ENCODE peak calls at places on chromosomes 1 and 21, in five cellular contexts. One of them, this sample, is unnamed. For H3K4me1, the result is how much of the 10 kb centered on the place peaks cover.

GRCh38 chr1:220908757-220909156 is 29.5 kb downstream of the HLX start:
- DNase-seq in astrocyte: no peak
- DNase-seq in mammary epithelial cell: no peak
- DNase-seq in fibroblast of lung: peak
- DNase-seq in neural progenitor cell: no peak
- DNase-seq in this sample: peak

GRCh38 chr1:9246841-9247785 is 12.5 kb downstream of the H6PD start:
- DNase-seq in astrocyte: no peak
- DNase-seq in fibroblast of lung: no peak
- DNase-seq in mammary epithelial cell: no peak
- DNase-seq in neural progenitor cell: no peak
- DNase-seq in this sample: no peak

GRCh38 chr1:12454406-12455391 is 163.3 kb downstream of the DHRS3 start:
- DNase-seq in neural progenitor cell: no peak
- DNase-seq in mammary epithelial cell: no peak
- DNase-seq in astrocyte: peak
- DNase-seq in fibroblast of lung: peak
- DNase-seq in this sample: peak

GRCh38 chr1:155070721-155071556 is 7.4 kb downstream of the EFNA4 start:
- DNase-seq in fibroblast of lung: peak
- DNase-seq in astrocyte: peak
- DNase-seq in neural progenitor cell: peak
- DNase-seq in mammary epithelial cell: no peak
- DNase-seq in this sample: peak

GRCh38 chr21:31526040-31526439 is 133.5 kb upstream of the SOD1 start:
- DNase-seq in mammary epithelial cell: peak
- DNase-seq in astrocyte: no peak
- DNase-seq in fibroblast of lung: no peak
- DNase-seq in neural progenitor cell: no peak
- DNase-seq in this sample: no peak

GRCh38 chr21:28938726-28939125 is 54.0 kb downstream of the LTN1 start:
- DNase-seq in astrocyte: no peak
- DNase-seq in neural progenitor cell: no peak
- DNase-seq in fibroblast of lung: no peak
- DNase-seq in mammary epithelial cell: no peak
- DNase-seq in this sample: no peak

GRCh38 chr1:217534566-217534965 is 96.3 kb downstream of the GPATCH2 start:
- DNase-seq in fibroblast of lung: peak
- DNase-seq in neural progenitor cell: no peak
- DNase-seq in astrocyte: no peak
- DNase-seq in mammary epithelial cell: no peak
- DNase-seq in this sample: no peak

GRCh38 chr1:225750420-225750819 is 27.2 kb upstream of the SRP9 start:
- DNase-seq in neural progenitor cell: no peak
- DNase-seq in astrocyte: no peak
- DNase-seq in mammary epithelial cell: no peak
- DNase-seq in fibroblast of lung: no peak
- DNase-seq in this sample: no peak

GRCh38 chr1:193406901-193407300 is 220.5 kb upstream of the B3GALT2 start:
- DNase-seq in fibroblast of lung: peak
- DNase-seq in neural progenitor cell: peak
- DNase-seq in astrocyte: peak
- DNase-seq in mammary epithelial cell: peak
- DNase-seq in this sample: peak

GRCh38 chr1:115239148-115239820 is 98.8 kb downstream of the NGF start:
- DNase-seq in astrocyte: peak
- DNase-seq in mammary epithelial cell: no peak
- DNase-seq in neural progenitor cell: no peak
- DNase-seq in fibroblast of lung: peak
- DNase-seq in this sample: peak

GRCh38 chr1:37473431-37474050 is 839 bp upstream of the ZC3H12A start:
- DNase-seq in neural progenitor cell: no peak
- DNase-seq in astrocyte: peak
- DNase-seq in fibroblast of lung: no peak
- DNase-seq in mammary epithelial cell: no peak
- DNase-seq in this sample: peak

GRCh38 chr1:27638805-27639204 is 3.8 kb upstream of the FGR start:
- DNase-seq in neural progenitor cell: no peak
- DNase-seq in fibroblast of lung: no peak
- DNase-seq in mammary epithelial cell: no peak
- DNase-seq in astrocyte: no peak
- DNase-seq in this sample: no peak

GRCh38 chr1:172855841-172856382 is 194.8 kb downstream of the TNFSF18 start:
- DNase-seq in astrocyte: no peak
- DNase-seq in fibroblast of lung: no peak
- DNase-seq in mammary epithelial cell: no peak
- DNase-seq in neural progenitor cell: no peak
- DNase-seq in this sample: no peak

GRCh38 chr1:65310078-65310587 is 790 bp downstream of the DNAJC6 start:
- DNase-seq in mammary epithelial cell: no peak
- DNase-seq in fibroblast of lung: peak
- DNase-seq in astrocyte: no peak
- DNase-seq in neural progenitor cell: no peak
- DNase-seq in this sample: no peak

GRCh38 chr1:233479026-233479890 is 134.6 kb upstream of the KCNK1 start:
- DNase-seq in astrocyte: no peak
- DNase-seq in fibroblast of lung: no peak
- DNase-seq in neural progenitor cell: no peak
- DNase-seq in mammary epithelial cell: no peak
- DNase-seq in this sample: no peak

GRCh38 chr21:34670962-34671348 is 2.2 kb downstream of the CLIC6 start:
- DNase-seq in astrocyte: no peak
- DNase-seq in fibroblast of lung: no peak
- DNase-seq in mammary epithelial cell: no peak
- DNase-seq in neural progenitor cell: peak
- DNase-seq in this sample: no peak

GRCh38 chr1:10694633-10695627 is 101.5 kb downstream of the CASZ1 start:
- DNase-seq in neural progenitor cell: peak
- DNase-seq in astrocyte: peak
- DNase-seq in mammary epithelial cell: peak
- DNase-seq in fibroblast of lung: peak
- DNase-seq in this sample: peak
- H3K9ac ChIP-seq in neural progenitor cell: no peak
- H3K9ac ChIP-seq in astrocyte: no peak
- H3K9ac ChIP-seq in mammary epithelial cell: no peak
- H3K9ac ChIP-seq in fibroblast of lung: no peak
- H3K9ac ChIP-seq in this sample: no peak

DNA sequence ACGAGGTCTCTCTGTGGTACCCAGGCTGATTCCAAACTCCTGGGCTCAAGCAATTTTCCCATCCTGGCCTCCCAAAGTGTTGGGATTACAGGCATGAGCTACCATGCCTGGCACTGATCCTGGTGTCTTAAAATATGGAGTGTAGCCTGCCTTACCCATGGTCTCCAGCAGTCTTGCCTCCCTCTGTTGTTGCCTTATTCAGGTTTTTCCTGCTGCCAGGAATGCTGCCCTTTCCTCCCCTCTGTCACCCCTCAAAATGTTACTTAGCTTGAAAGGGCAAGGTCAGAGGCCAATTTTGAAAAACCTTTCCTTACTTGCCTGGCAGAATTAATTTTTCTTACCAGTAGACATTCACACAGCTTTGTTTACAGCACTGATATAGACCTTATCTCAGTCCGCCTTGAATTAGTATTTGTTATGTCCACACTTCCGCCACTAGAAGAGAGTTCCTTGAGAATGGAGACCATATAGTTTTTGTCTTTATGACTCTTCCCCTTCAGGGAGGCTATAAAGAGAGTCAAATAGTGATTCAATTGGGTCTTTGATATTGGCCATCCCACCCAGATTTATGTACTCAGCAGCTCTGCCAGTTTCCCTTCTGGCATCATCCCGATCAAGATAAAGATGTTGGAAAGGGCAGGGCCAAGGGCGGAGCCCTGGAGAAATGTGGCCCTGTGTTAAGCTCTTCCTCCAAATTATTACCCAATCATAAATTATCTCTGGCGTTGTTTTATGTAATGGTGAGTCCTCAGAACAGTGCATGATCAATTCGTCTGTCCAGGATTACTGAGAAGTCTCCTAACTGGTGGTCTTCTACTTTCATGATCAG is 38.8 kb downstream of the C1orf21 start:
- DNase-seq in astrocyte: no peak
- DNase-seq in mammary epithelial cell: no peak
- DNase-seq in fibroblast of lung: no peak
- DNase-seq in neural progenitor cell: no peak
- DNase-seq in this sample: no peak
- H3K4me1 ChIP-seq in astrocyte: under half
- H3K4me1 ChIP-seq in mammary epithelial cell: under half
- H3K4me1 ChIP-seq in fibroblast of lung: under half
- H3K4me1 ChIP-seq in neural progenitor cell: under half
- H3K4me1 ChIP-seq in this sample: under half

GRCh38 chr1:58575831-58576726 is 973 bp downstream of the TACSTD2 start:
- DNase-seq in neural progenitor cell: no peak
- DNase-seq in astrocyte: no peak
- DNase-seq in fibroblast of lung: no peak
- DNase-seq in mammary epithelial cell: peak
- DNase-seq in this sample: no peak
- H3K4me3 ChIP-seq in neural progenitor cell: no peak
- H3K4me3 ChIP-seq in astrocyte: peak
- H3K4me3 ChIP-seq in fibroblast of lung: no peak
- H3K4me3 ChIP-seq in mammary epithelial cell: peak
- H3K4me3 ChIP-seq in this sample: peak

GRCh38 chr1:21261551-21262281 is 28.5 kb downstream of the ECE1 start:
- DNase-seq in astrocyte: peak
- DNase-seq in fibroblast of lung: peak
- DNase-seq in neural progenitor cell: no peak
- DNase-seq in mammary epithelial cell: peak
- DNase-seq in this sample: peak
- H3K9ac ChIP-seq in astrocyte: peak
- H3K9ac ChIP-seq in fibroblast of lung: peak
- H3K9ac ChIP-seq in neural progenitor cell: no peak
- H3K9ac ChIP-seq in mammary epithelial cell: peak
- H3K9ac ChIP-seq in this sample: peak

GRCh38 chr1:150974580-150975478 is at the start of gene CERS2:
- DNase-seq in astrocyte: peak
- DNase-seq in mammary epithelial cell: peak
- DNase-seq in fibroblast of lung: peak
- DNase-seq in neural progenitor cell: peak
- DNase-seq in this sample: peak
- H3K4me1 ChIP-seq in astrocyte: under half
- H3K4me1 ChIP-seq in mammary epithelial cell: under half
- H3K4me1 ChIP-seq in fibroblast of lung: under half
- H3K4me1 ChIP-seq in neural progenitor cell: under half
- H3K4me1 ChIP-seq in this sample: under half

GRCh38 chr1:92479587-92479986 is 7.1 kb downstream of the GFI1 start:
- DNase-seq in mammary epithelial cell: no peak
- DNase-seq in neural progenitor cell: no peak
- DNase-seq in fibroblast of lung: no peak
- DNase-seq in astrocyte: no peak
- DNase-seq in this sample: no peak

GRCh38 chr1:92481598-92482403 is 4.9 kb downstream of the GFI1 start:
- DNase-seq in mammary epithelial cell: peak
- DNase-seq in fibroblast of lung: peak
- DNase-seq in neural progenitor cell: peak
- DNase-seq in astrocyte: no peak
- DNase-seq in this sample: peak

GRCh38 chr1:92482404-92482664 is 4.4 kb downstream of the GFI1 start:
- DNase-seq in fibroblast of lung: peak
- DNase-seq in mammary epithelial cell: no peak
- DNase-seq in astrocyte: no peak
- DNase-seq in neural progenitor cell: no peak
- DNase-seq in this sample: no peak

GRCh38 chr1:92480200-92480812 is 6.4 kb downstream of the GFI1 start:
- DNase-seq in astrocyte: no peak
- DNase-seq in fibroblast of lung: no peak
- DNase-seq in neural progenitor cell: peak
- DNase-seq in mammary epithelial cell: no peak
- DNase-seq in this sample: no peak

DNA sequence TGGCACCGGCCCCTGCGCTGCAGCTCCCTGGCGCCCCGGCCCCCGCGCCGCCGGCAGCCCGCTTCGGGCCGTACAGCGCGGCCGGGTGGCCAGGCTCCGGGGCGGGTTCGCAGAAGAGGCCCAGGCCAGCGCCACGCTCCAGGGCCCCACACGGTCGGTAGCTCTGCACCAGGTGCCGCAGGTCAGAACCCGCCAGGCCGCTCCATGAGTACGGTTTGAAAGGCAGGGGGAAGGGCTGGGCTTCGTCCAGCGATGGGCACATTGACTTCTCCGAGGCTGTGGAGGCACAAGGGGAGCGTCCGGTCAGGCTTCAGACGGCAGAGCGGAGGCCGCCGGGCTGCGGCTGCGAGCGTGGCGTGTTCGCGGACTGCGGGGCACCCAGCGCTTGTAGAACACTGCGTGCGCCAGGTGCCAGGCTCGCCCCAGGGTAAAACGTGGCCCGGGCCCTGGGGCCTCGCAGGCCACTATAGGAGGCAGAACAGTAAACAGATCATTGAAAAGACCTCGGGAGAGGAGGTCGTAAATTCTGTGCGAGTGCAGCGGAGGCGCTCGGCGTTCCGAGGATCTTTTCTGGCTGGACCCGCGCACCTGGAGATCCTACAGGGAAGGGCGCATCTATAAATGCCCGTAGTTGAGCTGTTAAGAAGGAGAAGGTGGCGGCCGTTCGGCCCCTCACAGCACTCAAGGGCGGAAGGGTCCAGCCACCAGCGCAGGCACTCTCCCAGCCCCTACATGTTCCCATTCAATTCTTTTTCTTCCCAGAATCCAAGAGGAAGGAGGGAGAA is 5.7 kb downstream of the GFI1 start:
- DNase-seq in fibroblast of lung: no peak
- DNase-seq in neural progenitor cell: peak
- DNase-seq in astrocyte: no peak
- DNase-seq in mammary epithelial cell: no peak
- DNase-seq in this sample: no peak
- H3K4me3 ChIP-seq in fibroblast of lung: no peak
- H3K4me3 ChIP-seq in neural progenitor cell: peak
- H3K4me3 ChIP-seq in astrocyte: no peak
- H3K4me3 ChIP-seq in mammary epithelial cell: no peak
- H3K4me3 ChIP-seq in this sample: no peak

GRCh38 chr1:116763116-116763786 is 9.0 kb downstream of the CD2 start:
- DNase-seq in astrocyte: no peak
- DNase-seq in fibroblast of lung: peak
- DNase-seq in neural progenitor cell: no peak
- DNase-seq in mammary epithelial cell: no peak
- DNase-seq in this sample: peak
- H3K9ac ChIP-seq in astrocyte: no peak
- H3K9ac ChIP-seq in fibroblast of lung: no peak
- H3K9ac ChIP-seq in neural progenitor cell: no peak
- H3K9ac ChIP-seq in mammary epithelial cell: no peak
- H3K9ac ChIP-seq in this sample: no peak

GRCh38 chr1:244636488-244637259 is 16.3 kb upstream of the DESI2 start:
- DNase-seq in astrocyte: no peak
- DNase-seq in fibroblast of lung: no peak
- DNase-seq in neural progenitor cell: no peak
- DNase-seq in mammary epithelial cell: no peak
- DNase-seq in this sample: no peak
- H3K4me1 ChIP-seq in astrocyte: under half
- H3K4me1 ChIP-seq in fibroblast of lung: under half
- H3K4me1 ChIP-seq in neural progenitor cell: under half
- H3K4me1 ChIP-seq in mammary epithelial cell: under half
- H3K4me1 ChIP-seq in this sample: under half